ENCODE peak calls at places on chromosomes 12 and 14, in ten cellular contexts. K is naive thymus-derived CD4-positive, alpha-beta T cell; V is Peyer's patch; F is OCI-LY7; S is heart left ventricle; L is GM23338; I is tibial artery; C is PC-3; X is uterus; Y is lower lobe of right lung. J is an unnamed sample. For H3K36me3, the result is how much of the 10 kb centered on the place peaks cover.

GRCh38 chr14:25042362-25043299 is 7.3 kb downstream of the STXBP6 start:
- DNase-seq in K (no peak), C (peak), V (no peak), S (peak), L (peak), I (no peak), Y (no peak), X (no peak), F (no peak), J (no peak)

GRCh38 chr12:107914460-107914977 is 140.0 kb downstream of the ASCL4 start:
- DNase-seq in Y (no peak), X (no peak), V (no peak), I (no peak), F (no peak), C (no peak), S (no peak), L (no peak), K (no peak), J (no peak)

GRCh38 chr14:55599250-55599879 is 19.4 kb downstream of the KTN1 start:
- DNase-seq in Y (peak), I (peak), X (no peak), F (no peak), S (no peak), L (no peak), C (peak), V (no peak), K (no peak), J (no peak)

GRCh38 chr12:120337730-120338129 is 10.2 kb upstream of the PLA2G1B start:
- DNase-seq in F (no peak), I (no peak), X (no peak), V (no peak), S (no peak), C (no peak), Y (no peak), K (no peak), L (no peak), J (no peak)

GRCh38 chr14:33998263-33998662 is 47.4 kb upstream of the EGLN3 start:
- DNase-seq in V (no peak), I (no peak), C (no peak), S (no peak), K (no peak), Y (no peak), F (no peak), L (no peak), X (no peak), J (no peak)

GRCh38 chr12:12456637-12457036 is 99.8 kb downstream of the BORCS5 start:
- DNase-seq in L (no peak), I (no peak), K (no peak), F (no peak), X (no peak), C (no peak), Y (no peak), S (no peak), V (no peak), J (no peak)

GRCh38 chr14:81559385-81559784 is 25.7 kb upstream of the SEL1L start:
- DNase-seq in S (no peak), X (no peak), K (no peak), C (no peak), Y (no peak), F (no peak), V (no peak), L (no peak), I (no peak), J (no peak)

GRCh38 chr12:110373025-110373876 is 30.3 kb downstream of the ANAPC7 start:
- DNase-seq in L (no peak), V (no peak), C (no peak), I (no peak), F (peak), S (peak), X (peak), K (no peak), Y (no peak), J (no peak)

GRCh38 chr12:52806821-52807543 is 6.9 kb downstream of the KRT4 start:
- DNase-seq in S (no peak), C (no peak), X (no peak), F (no peak), I (no peak), L (no peak), V (no peak), K (no peak), Y (no peak), J (no peak)

GRCh38 chr12:9750276-9751203 is 10.2 kb downstream of the CD69 start:
- DNase-seq in K (peak), L (peak), I (peak), X (no peak), S (peak), V (peak), F (peak), C (peak), Y (peak), J (peak)

GRCh38 chr12:86675197-86675596 is 419.0 kb upstream of the MGAT4C start:
- DNase-seq in F (no peak), I (no peak), L (no peak), K (no peak), C (no peak), S (no peak), Y (no peak), X (no peak), V (no peak), J (no peak)

GRCh38 chr12:1839956-1840550 is 19.7 kb downstream of the LRTM2 start:
- DNase-seq in V (no peak), F (no peak), I (no peak), S (no peak), L (peak), X (no peak), K (no peak), C (peak), Y (peak), J (no peak)

GRCh38 chr12:100926669-100927248 is 132.2 kb downstream of the ANO4 start:
- DNase-seq in L (peak), S (no peak), X (no peak), C (peak), Y (no peak), V (no peak), K (no peak), I (no peak), F (no peak), J (no peak)

GRCh38 chr12:19489168-19489567 is 49.9 kb downstream of the AEBP2 start:
- DNase-seq in V (no peak), L (no peak), S (no peak), F (no peak), K (no peak), C (no peak), I (no peak), Y (no peak), X (no peak), J (no peak)

GRCh38 chr12:131983554-131983953 is 33.8 kb downstream of the EP400 start:
- DNase-seq in I (no peak), Y (no peak), S (no peak), V (no peak), F (no peak), X (no peak), L (no peak), K (no peak), C (no peak), J (no peak)
- H3K36me3 ChIP-seq in I (half or more), Y (half or more), S (half or more), V (half or more), F (half or more), X (under half), L (under half), K (half or more), C (under half), J (under half)

GRCh38 chr12:44847403-44847802 is 28.7 kb downstream of the NELL2 start:
- DNase-seq in L (no peak), C (no peak), Y (no peak), V (no peak), I (no peak), F (peak), S (no peak), K (no peak), X (no peak), J (no peak)
- H3K27ac ChIP-seq in L (no peak), C (no peak), Y (no peak), V (no peak), I (no peak), F (peak), S (no peak), K (peak), X (no peak), J (peak)

GRCh38 chr12:113073586-113073985 is 17.1 kb downstream of the DTX1 start:
- DNase-seq in X (no peak), V (no peak), L (no peak), Y (no peak), I (no peak), S (no peak), K (no peak), C (no peak), F (peak), J (no peak)

GRCh38 chr12:113077859-113078256 is 21.3 kb downstream of the DTX1 start:
- DNase-seq in C (no peak), Y (no peak), L (peak), V (no peak), S (no peak), F (no peak), K (no peak), X (no peak), I (no peak), J (no peak)

GRCh38 chr12:113075137-113075683 is 18.7 kb downstream of the DTX1 start:
- DNase-seq in I (no peak), K (no peak), F (peak), S (no peak), L (no peak), X (no peak), C (no peak), Y (no peak), V (peak), J (no peak)

GRCh38 chr12:113080692-113081091 is 24.2 kb downstream of the DTX1 start:
- DNase-seq in F (no peak), I (no peak), C (no peak), K (no peak), L (no peak), Y (no peak), V (no peak), X (no peak), S (no peak), J (no peak)

DNA sequence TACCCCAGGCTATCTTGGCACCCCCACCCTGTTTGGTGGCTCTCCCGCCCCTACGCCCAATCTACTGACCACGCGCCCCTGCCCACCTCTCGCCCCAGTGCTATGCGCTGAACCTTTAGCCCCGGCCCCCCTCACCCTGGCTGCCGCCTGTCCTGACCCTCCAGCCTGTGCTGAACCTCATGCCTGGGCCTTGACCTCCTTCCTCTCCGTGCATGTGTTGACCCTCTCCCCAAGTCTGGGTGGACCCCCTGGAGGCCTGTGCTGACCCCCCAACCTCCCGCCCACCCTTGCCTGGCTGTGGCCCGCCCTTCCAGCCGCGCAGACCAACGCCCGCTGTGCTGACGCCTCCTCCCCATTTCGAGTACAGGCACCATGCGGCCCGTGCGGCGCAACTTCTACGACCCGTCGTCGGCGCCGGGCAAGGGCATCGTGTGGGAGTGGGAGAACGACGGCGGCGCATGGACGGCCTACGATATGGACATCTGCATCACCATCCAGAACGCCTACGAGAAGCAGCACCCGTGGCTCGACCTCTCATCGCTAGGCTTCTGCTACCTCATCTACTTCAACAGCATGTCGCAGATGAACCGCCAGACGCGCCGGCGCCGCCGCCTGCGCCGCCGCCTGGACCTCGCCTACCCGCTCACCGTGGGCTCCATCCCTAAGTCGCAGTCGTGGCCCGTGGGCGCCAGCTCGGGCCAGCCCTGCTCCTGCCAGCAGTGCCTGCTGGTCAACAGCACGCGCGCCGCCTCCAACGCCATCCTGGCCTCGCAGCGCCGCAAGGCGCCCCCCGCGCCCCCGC is 20.7 kb downstream of the DTX1 start:
- DNase-seq in Y (no peak), C (no peak), I (no peak), X (no peak), L (peak), S (no peak), K (no peak), V (no peak), F (no peak), J (no peak)
- H3K4me3 ChIP-seq in Y (no peak), C (no peak), I (no peak), X (no peak), L (peak), S (no peak), K (no peak), V (no peak), F (peak), J (no peak)

DNA sequence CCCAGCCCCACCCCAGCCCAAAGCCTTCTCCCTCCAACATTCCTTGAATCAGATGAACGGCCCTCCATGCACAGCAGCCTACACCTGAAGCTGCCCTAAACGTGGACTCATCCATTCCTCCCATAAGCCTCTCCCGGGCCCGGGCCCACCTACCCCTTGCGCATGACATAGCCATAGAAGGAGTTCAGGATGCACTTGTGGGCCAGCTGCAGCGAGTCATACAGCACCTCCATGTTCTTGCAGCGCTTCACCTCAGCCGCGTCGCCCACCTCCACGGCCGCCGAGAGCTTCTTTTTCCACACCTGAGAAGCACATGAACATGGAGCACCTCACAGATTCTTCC is 22.0 kb downstream of the POLE start:
- DNase-seq in F (no peak), V (no peak), I (no peak), C (no peak), L (no peak), S (no peak), K (no peak), X (no peak), Y (no peak), J (no peak)
- H3K36me3 ChIP-seq in F (half or more), V (half or more), I (half or more), C (half or more), L (half or more), S (half or more), K (half or more), X (under half), Y (half or more), J (under half)

GRCh38 chr14:65073605-65074201 is 28.6 kb downstream of the MAX start:
- DNase-seq in I (no peak), C (no peak), Y (no peak), F (no peak), K (no peak), V (no peak), L (no peak), X (no peak), S (no peak), J (no peak)
- H3K27ac ChIP-seq in I (no peak), C (no peak), Y (peak), F (no peak), K (no peak), V (peak), L (peak), X (no peak), S (peak), J (no peak)

GRCh38 chr12:68236421-68237059 is 10.9 kb upstream of the IL26 start:
- DNase-seq in Y (no peak), K (peak), S (no peak), I (no peak), X (no peak), C (peak), L (no peak), V (peak), F (peak), J (peak)
- H3K4me3 ChIP-seq in Y (peak), K (peak), S (peak), I (peak), X (no peak), C (peak), L (no peak), V (peak), F (peak), J (peak)

GRCh38 chr12:7934153-7934552 is 1.8 kb downstream of the SLC2A3 start:
- DNase-seq in L (no peak), V (peak), K (no peak), X (no peak), I (no peak), C (no peak), F (peak), Y (no peak), S (no peak), J (no peak)

GRCh38 chr12:7927470-7927869 is 8.5 kb downstream of the SLC2A3 start:
- DNase-seq in F (no peak), V (no peak), L (no peak), K (no peak), Y (no peak), I (no peak), X (no peak), S (no peak), C (no peak), J (no peak)

GRCh38 chr12:7934560-7935463 is 1.2 kb downstream of the SLC2A3 start:
- DNase-seq in K (no peak), V (peak), L (no peak), F (no peak), X (no peak), I (no peak), Y (no peak), C (no peak), S (no peak), J (no peak)

GRCh38 chr12:7933255-7933726 is 2.7 kb downstream of the SLC2A3 start:
- DNase-seq in Y (peak), K (peak), L (peak), S (peak), X (peak), V (peak), F (peak), C (peak), I (peak), J (peak)

DNA sequence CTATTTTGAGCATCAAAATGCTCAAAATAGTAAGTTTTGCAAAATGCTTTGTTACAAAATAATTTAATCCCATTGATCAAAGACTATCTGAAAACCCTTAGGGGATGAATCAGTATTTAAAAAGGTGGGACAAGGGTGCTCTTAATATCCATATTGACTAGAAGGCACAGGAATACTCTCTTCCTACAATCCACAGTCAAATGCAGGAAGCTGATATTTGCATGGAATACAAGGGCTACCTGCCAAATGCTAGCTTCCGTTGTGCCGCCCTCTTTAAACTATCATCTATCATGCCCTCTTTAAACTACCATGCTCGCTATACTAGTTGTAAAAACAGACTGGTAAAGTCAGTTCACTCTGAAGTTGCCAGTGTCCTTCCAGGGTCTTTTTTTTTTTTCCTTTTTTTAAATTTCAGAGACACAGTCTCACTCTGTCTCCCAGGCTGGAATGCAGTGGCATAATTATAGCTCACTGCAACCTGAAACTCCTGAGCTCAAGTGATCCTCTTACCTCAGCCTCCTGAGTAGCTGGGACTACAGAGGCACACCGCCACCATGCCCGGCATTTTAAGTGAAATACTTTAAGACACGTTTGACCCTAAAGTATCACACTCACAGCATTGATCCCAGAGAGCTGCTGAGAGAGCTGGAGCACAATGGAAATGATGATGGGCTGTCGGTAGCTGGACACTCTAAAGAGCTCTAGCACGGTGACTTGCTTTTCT is 6.8 kb downstream of the SLC2A3 start:
- DNase-seq in I (no peak), L (no peak), F (no peak), K (no peak), S (no peak), Y (no peak), V (no peak), X (no peak), C (peak), J (no peak)
- H3K36me3 ChIP-seq in I (half or more), L (half or more), F (under half), K (half or more), S (half or more), Y (half or more), V (half or more), X (under half), C (under half), J (half or more)

J was measured in CD8-positive, alpha-beta T cell.